ENCODE peak calls at places on chromosomes 2 and 18, in four cellular contexts. O, B, L and K are unnamed samples.
A peak's percentile ranks its signal among the peaks of the same experiment; 100 is the strongest.

GRCh38 chr2:48551548-48551947 is 21.6 kb downstream of the STON1 start:
- DNase-seq in O (no peak), L (no peak), B (no peak), K (no peak)

GRCh38 chr2:60882971-60883753 is 1.8 kb downstream of the REL start:
- DNase-seq in B (no peak), L (no peak), O (no peak), K (peak; percentile 61)

GRCh38 chr2:154762638-154763037 is 64.1 kb downstream of the KCNJ3 start:
- DNase-seq in O (no peak), L (no peak), B (no peak), K (no peak)

GRCh38 chr2:108446703-108447102 is 2.3 kb upstream of the GCC2 start:
- DNase-seq in O (no peak), L (no peak), B (no peak), K (no peak)

GRCh38 chr18:23230688-23231087 is 95.4 kb downstream of the CABLES1 start:
- DNase-seq in O (no peak), B (no peak), L (no peak), K (no peak)

GRCh38 chr18:55102508-55102907 is 143.2 kb upstream of the CCDC68 start:
- DNase-seq in O (no peak), L (no peak), B (no peak), K (no peak)

GRCh38 chr2:177589191-177589590 is 196.6 kb downstream of the AGPS start:
- DNase-seq in B (no peak), O (no peak), L (no peak), K (no peak)

GRCh38 chr2:198518935-198519334 is 714.5 kb downstream of the PLCL1 start:
- DNase-seq in B (no peak), L (no peak), O (no peak), K (no peak)

GRCh38 chr2:183967756-183968155 is 630.6 kb upstream of the ZNF804A start:
- DNase-seq in L (no peak), B (no peak), O (no peak), K (no peak)

GRCh38 chr18:12868576-12868975 is 15.5 kb downstream of the PTPN2 start:
- DNase-seq in B (no peak), O (no peak), L (no peak), K (no peak)

GRCh38 chr2:63842149-63843061 is 709 bp downstream of the UGP2 start:
- DNase-seq in L (peak; percentile 77), O (no peak), B (no peak), K (no peak)

GRCh38 chr2:96140941-96141623 is 2.8 kb upstream of the ASTL start:
- DNase-seq in O (no peak), B (no peak), L (no peak), K (no peak)

GRCh38 chr2:217393585-217394032 is 533.7 kb upstream of the TNP1 start:
- DNase-seq in O (no peak), L (peak; percentile 69), B (no peak), K (no peak)

GRCh38 chr2:65186872-65187851 is 40.5 kb upstream of the ACTR2 start:
- DNase-seq in B (peak; percentile 60), L (peak; percentile 60), O (peak; percentile 54), K (no peak)

GRCh38 chr2:15159751-15160177 is 401.4 kb downstream of the NBAS start:
- DNase-seq in B (peak; percentile 55), O (no peak), L (peak; percentile 40), K (no peak)

GRCh38 chr2:46229134-46230063 is 67.8 kb upstream of the EPAS1 start:
- DNase-seq in B (no peak), L (no peak), O (peak; percentile 18), K (peak; percentile 89)

GRCh38 chr2:74212702-74213410 is 14.4 kb downstream of the MTHFD2 start:
- DNase-seq in O (no peak), B (no peak), L (no peak), K (no peak)

GRCh38 chr2:120389036-120389391 is 43.1 kb downstream of the INHBB start:
- DNase-seq in L (no peak), B (no peak), O (no peak), K (no peak)

GRCh38 chr18:76457475-76457874 is 37.6 kb downstream of the ZNF516 start:
- DNase-seq in O (no peak), B (no peak), L (no peak), K (no peak)